ENCODE peak calls at places on chromosomes 12 and 14, in four cellular contexts. One of them, this sample, is unnamed.

GRCh38 chr12:46562625-46563228 is 190.2 kb upstream of the SLC38A2 start:
- DNase-seq in fibroblast of lung: peak; percentile 95
- DNase-seq in A673: peak; percentile 83
- DNase-seq in body of pancreas: no peak
- DNase-seq in this sample: no peak

GRCh38 chr12:91225316-91225715 is 42.7 kb upstream of the DCN start:
- DNase-seq in fibroblast of lung: peak; percentile 33
- DNase-seq in A673: no peak
- DNase-seq in body of pancreas: no peak
- DNase-seq in this sample: no peak

GRCh38 chr14:103546651-103547454 is 15.6 kb downstream of the BAG5 start:
- DNase-seq in fibroblast of lung: no peak
- DNase-seq in A673: peak; percentile 64
- DNase-seq in body of pancreas: peak; percentile 72
- DNase-seq in this sample: peak; percentile 60

GRCh38 chr14:52473557-52473956 is 78.7 kb downstream of the TXNDC16 start:
- DNase-seq in fibroblast of lung: peak; percentile 40
- DNase-seq in A673: peak; percentile 29
- DNase-seq in body of pancreas: no peak
- DNase-seq in this sample: no peak

GRCh38 chr12:51062631-51063397 is 14.7 kb downstream of the LETMD1 start:
- DNase-seq in fibroblast of lung: no peak
- DNase-seq in A673: no peak
- DNase-seq in body of pancreas: no peak
- DNase-seq in this sample: no peak

GRCh38 chr12:109923481-109924245 is 23.6 kb downstream of the TCHP start:
- DNase-seq in fibroblast of lung: no peak
- DNase-seq in A673: no peak
- DNase-seq in body of pancreas: no peak
- DNase-seq in this sample: no peak

GRCh38 chr14:54796961-54797360 is 105.7 kb downstream of the GCH1 start:
- DNase-seq in fibroblast of lung: peak; percentile 80
- DNase-seq in A673: no peak
- DNase-seq in body of pancreas: no peak
- DNase-seq in this sample: no peak

GRCh38 chr14:55160989-55161388 is 30.4 kb downstream of the DLGAP5 start:
- DNase-seq in fibroblast of lung: peak; percentile 42
- DNase-seq in A673: peak; percentile 48
- DNase-seq in body of pancreas: no peak
- DNase-seq in this sample: no peak

GRCh38 chr14:101241807-101242278 is 319.5 kb upstream of the DIO3 start:
- DNase-seq in fibroblast of lung: no peak
- DNase-seq in A673: no peak
- DNase-seq in body of pancreas: no peak
- DNase-seq in this sample: no peak

GRCh38 chr12:131733874-131734273 is 23.0 kb downstream of the SFSWAP start:
- DNase-seq in fibroblast of lung: no peak
- DNase-seq in A673: no peak
- DNase-seq in body of pancreas: no peak
- DNase-seq in this sample: no peak

GRCh38 chr12:6834254-6834653 is 6.0 kb downstream of the P3H3 start:
- DNase-seq in fibroblast of lung: no peak
- DNase-seq in A673: no peak
- DNase-seq in body of pancreas: no peak
- DNase-seq in this sample: no peak

GRCh38 chr12:92408072-92408900 is 262.6 kb upstream of the BTG1 start:
- DNase-seq in fibroblast of lung: no peak
- DNase-seq in A673: peak; percentile 64
- DNase-seq in body of pancreas: peak; percentile 34
- DNase-seq in this sample: no peak

GRCh38 chr14:89618309-89618708 is 201.3 kb upstream of the FOXN3 start:
- DNase-seq in fibroblast of lung: peak; percentile 24
- DNase-seq in A673: peak; percentile 3
- DNase-seq in body of pancreas: peak; percentile 43
- DNase-seq in this sample: no peak

GRCh38 chr14:56119221-56119967 is 1.2 kb downstream of the PELI2 start:
- DNase-seq in fibroblast of lung: peak; percentile 47
- DNase-seq in A673: peak; percentile 25
- DNase-seq in body of pancreas: peak; percentile 51
- DNase-seq in this sample: no peak

GRCh38 chr14:75566321-75566720 is 12.1 kb upstream of the FLVCR2 start:
- DNase-seq in fibroblast of lung: no peak
- DNase-seq in A673: no peak
- DNase-seq in body of pancreas: no peak
- DNase-seq in this sample: no peak

GRCh38 chr14:69650948-69651369 is 39.6 kb downstream of the SUSD6 start:
- DNase-seq in fibroblast of lung: peak; percentile 43
- DNase-seq in A673: no peak
- DNase-seq in body of pancreas: no peak
- DNase-seq in this sample: no peak

GRCh38 chr12:75889214-75889613 is 142.4 kb downstream of the PHLDA1 start:
- DNase-seq in fibroblast of lung: no peak
- DNase-seq in A673: no peak
- DNase-seq in body of pancreas: no peak
- DNase-seq in this sample: peak; percentile 6

GRCh38 chr12:112997506-112997905 is 19.2 kb downstream of the OAS2 start:
- DNase-seq in fibroblast of lung: no peak
- DNase-seq in A673: no peak
- DNase-seq in body of pancreas: no peak
- DNase-seq in this sample: no peak

GRCh38 chr12:10331642-10332239 is 24.1 kb downstream of the KLRD1 start:
- DNase-seq in fibroblast of lung: peak; percentile 44
- DNase-seq in A673: peak; percentile 60
- DNase-seq in body of pancreas: no peak
- DNase-seq in this sample: no peak

GRCh38 chr14:85060116-85060515 is 469.8 kb upstream of the FLRT2 start:
- DNase-seq in fibroblast of lung: peak; percentile 7
- DNase-seq in A673: no peak
- DNase-seq in body of pancreas: no peak
- DNase-seq in this sample: no peak

GRCh38 chr14:76434220-76434619 is 58.3 kb downstream of the ESRRB start:
- DNase-seq in fibroblast of lung: no peak
- DNase-seq in A673: no peak
- DNase-seq in body of pancreas: no peak
- DNase-seq in this sample: no peak

GRCh38 chr12:127761880-127762279 is 505.1 kb upstream of the TMEM132C start:
- DNase-seq in fibroblast of lung: no peak
- DNase-seq in A673: no peak
- DNase-seq in body of pancreas: no peak
- DNase-seq in this sample: no peak

GRCh38 chr12:117450186-117450585 is 88.8 kb upstream of the NOS1 start:
- DNase-seq in fibroblast of lung: no peak
- DNase-seq in A673: no peak
- DNase-seq in body of pancreas: no peak
- DNase-seq in this sample: no peak

GRCh38 chr14:101082436-101083384 is 179.2 kb upstream of the RTL1 start:
- DNase-seq in fibroblast of lung: no peak
- DNase-seq in A673: no peak
- DNase-seq in body of pancreas: no peak
- DNase-seq in this sample: no peak

GRCh38 chr14:36657409-36658090 is 4.1 kb upstream of the PAX9 start:
- DNase-seq in fibroblast of lung: no peak
- DNase-seq in A673: peak; percentile 57
- DNase-seq in body of pancreas: no peak
- DNase-seq in this sample: no peak

GRCh38 chr14:68250950-68251765 is 431.6 kb downstream of the RAD51B start:
- DNase-seq in fibroblast of lung: no peak
- DNase-seq in A673: no peak
- DNase-seq in body of pancreas: no peak
- DNase-seq in this sample: no peak

GRCh38 chr12:54680374-54680773 is 32.2 kb upstream of the DCD start:
- DNase-seq in fibroblast of lung: no peak
- DNase-seq in A673: peak; percentile 42
- DNase-seq in body of pancreas: peak; percentile 28
- DNase-seq in this sample: no peak

GRCh38 chr12:7460375-7461259 is 16.7 kb upstream of the CD163L1 start:
- DNase-seq in fibroblast of lung: peak; percentile 23
- DNase-seq in A673: peak; percentile 68
- DNase-seq in body of pancreas: peak; percentile 58
- DNase-seq in this sample: peak; percentile 25

GRCh38 chr14:71362920-71363584 is 455.8 kb downstream of the PCNX1 start:
- DNase-seq in fibroblast of lung: peak; percentile 71
- DNase-seq in A673: no peak
- DNase-seq in body of pancreas: no peak
- DNase-seq in this sample: no peak

GRCh38 chr12:7319934-7320333 is 16.1 kb downstream of the ACSM4 start:
- DNase-seq in fibroblast of lung: no peak
- DNase-seq in A673: peak; percentile 12
- DNase-seq in body of pancreas: no peak
- DNase-seq in this sample: no peak

GRCh38 chr12:102740157-102741032 is 176.6 kb downstream of the PAH start:
- DNase-seq in fibroblast of lung: peak; percentile 27
- DNase-seq in A673: peak; percentile 60
- DNase-seq in body of pancreas: no peak
- DNase-seq in this sample: no peak

GRCh38 chr12:132587781-132588180 is 22.6 kb downstream of the LRCOL1 start:
- DNase-seq in fibroblast of lung: no peak
- DNase-seq in A673: no peak
- DNase-seq in body of pancreas: no peak
- DNase-seq in this sample: no peak

GRCh38 chr14:54625158-54625557 is 58.2 kb downstream of the SAMD4A start:
- DNase-seq in fibroblast of lung: peak; percentile 88
- DNase-seq in A673: peak; percentile 54
- DNase-seq in body of pancreas: no peak
- DNase-seq in this sample: no peak

GRCh38 chr14:101075801-101076413 is 172.4 kb upstream of the RTL1 start:
- DNase-seq in fibroblast of lung: no peak
- DNase-seq in A673: no peak
- DNase-seq in body of pancreas: no peak
- DNase-seq in this sample: no peak

GRCh38 chr12:51620448-51620847 is 29.4 kb downstream of the SCN8A start:
- DNase-seq in fibroblast of lung: peak; percentile 68
- DNase-seq in A673: no peak
- DNase-seq in body of pancreas: no peak
- DNase-seq in this sample: no peak

GRCh38 chr12:117377758-117378157 is 16.3 kb upstream of the NOS1 start:
- DNase-seq in fibroblast of lung: no peak
- DNase-seq in A673: peak; percentile 23
- DNase-seq in body of pancreas: no peak
- DNase-seq in this sample: no peak

GRCh38 chr14:69663322-69663686 is 51.9 kb downstream of the SUSD6 start:
- DNase-seq in fibroblast of lung: peak; percentile 49
- DNase-seq in A673: no peak
- DNase-seq in body of pancreas: no peak
- DNase-seq in this sample: no peak

GRCh38 chr12:26298785-26299621 is 103.6 kb downstream of the SSPN start:
- DNase-seq in fibroblast of lung: peak; percentile 90
- DNase-seq in A673: peak; percentile 74
- DNase-seq in body of pancreas: peak; percentile 46
- DNase-seq in this sample: no peak

DNA sequence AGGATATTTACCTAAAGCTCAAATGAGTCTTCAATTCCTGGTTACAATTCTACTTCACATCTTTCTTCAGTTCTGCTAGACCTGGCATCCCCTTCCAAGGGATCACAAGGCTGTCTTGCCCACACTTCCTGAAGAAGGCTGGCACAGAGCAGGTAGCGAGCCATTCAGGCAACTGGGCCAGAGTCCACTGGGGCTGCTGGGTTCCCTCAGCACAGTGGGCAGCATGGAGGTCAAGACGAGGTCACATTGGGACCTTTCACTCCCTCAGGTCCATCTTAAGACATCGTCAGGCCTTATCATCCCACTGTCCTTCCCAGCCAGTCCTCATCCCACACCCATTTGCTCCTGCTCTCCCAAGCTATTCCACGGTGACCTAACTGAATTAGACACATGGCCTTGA is 143.1 kb upstream of the HIF1A start:
- DNase-seq in fibroblast of lung: no peak
- DNase-seq in A673: no peak
- DNase-seq in body of pancreas: no peak
- DNase-seq in this sample: no peak
- H3K27ac ChIP-seq in fibroblast of lung: no peak overlapping the region
- H3K27ac ChIP-seq in A673: no peak overlapping the region
- H3K27ac ChIP-seq in body of pancreas: peak overlapping the region; percentile 79
- H3K27ac ChIP-seq in this sample: no peak overlapping the region

DNA sequence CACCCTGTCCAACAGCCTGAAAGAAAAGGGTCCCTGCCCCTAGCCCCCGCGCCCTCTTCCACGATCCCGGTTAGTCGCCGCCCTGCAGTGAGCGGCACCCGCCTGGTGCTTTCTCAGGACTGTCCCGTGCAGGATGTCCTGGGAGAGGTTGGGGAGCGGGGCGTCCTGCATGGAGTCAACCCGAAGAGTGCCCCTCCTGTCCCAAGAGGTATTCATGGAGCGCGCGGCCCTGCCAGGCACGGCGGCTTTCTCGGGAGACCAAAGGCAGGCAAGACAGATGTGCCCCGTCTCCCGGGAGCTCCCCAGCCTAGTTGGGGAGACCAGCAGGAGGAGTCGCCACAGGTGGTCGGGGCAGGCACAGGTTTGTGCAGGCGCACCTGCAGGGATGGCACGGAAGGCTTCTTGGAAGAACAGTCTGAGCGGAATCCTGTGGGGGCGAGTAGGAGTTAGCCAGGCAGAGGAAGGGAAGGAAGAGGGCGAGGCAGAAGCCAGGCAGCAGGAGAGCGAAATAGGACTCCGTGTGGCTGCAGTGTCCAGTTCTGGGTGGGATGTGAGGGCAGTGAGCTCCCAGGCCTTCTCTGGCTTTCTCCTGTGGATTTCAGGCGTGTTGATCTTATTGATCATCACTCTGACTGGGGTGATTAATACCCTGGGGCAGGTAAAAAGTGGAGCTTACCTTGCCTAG is 723 bp downstream of the SIVA1 start:
- DNase-seq in fibroblast of lung: peak; percentile 9
- DNase-seq in A673: no peak
- DNase-seq in body of pancreas: no peak
- DNase-seq in this sample: no peak
- H3K27ac ChIP-seq in fibroblast of lung: peak overlapping the region; percentile 88
- H3K27ac ChIP-seq in A673: peak overlapping the region; percentile 97
- H3K27ac ChIP-seq in body of pancreas: peak overlapping the region; percentile 90
- H3K27ac ChIP-seq in this sample: peak overlapping the region; percentile 75

GRCh38 chr12:16756833-16757552 is 151.0 kb upstream of the LMO3 start:
- DNase-seq in fibroblast of lung: no peak
- DNase-seq in A673: peak; percentile 60
- DNase-seq in body of pancreas: no peak
- DNase-seq in this sample: no peak
- H3K27ac ChIP-seq in fibroblast of lung: no peak overlapping the region
- H3K27ac ChIP-seq in A673: no peak overlapping the region
- H3K27ac ChIP-seq in body of pancreas: no peak overlapping the region
- H3K27ac ChIP-seq in this sample: no peak overlapping the region

GRCh38 chr14:35515916-35516315 is 18.0 kb upstream of the INSM2 start:
- DNase-seq in fibroblast of lung: no peak
- DNase-seq in A673: no peak
- DNase-seq in body of pancreas: no peak
- DNase-seq in this sample: no peak
- H3K27ac ChIP-seq in fibroblast of lung: no peak overlapping the region
- H3K27ac ChIP-seq in A673: no peak overlapping the region
- H3K27ac ChIP-seq in body of pancreas: no peak overlapping the region
- H3K27ac ChIP-seq in this sample: no peak overlapping the region

This sample was measured in substantia nigra.